ENCODE peak calls at places on chromosome 13, in seven cellular contexts. S is IMR-90; G is adipocyte; O is hepatocyte; E is left ventricle myocardium inferior; V is CD8-positive, alpha-beta memory T cell; C is uterus. U is an unnamed sample.
A peak's percentile ranks its signal among the peaks of the same experiment; 100 is the strongest.

GRCh38 chr13:21326155-21327030 is 132.7 kb downstream of the ZDHHC20 start:
- DNase-seq in C (peak; percentile 19), V (peak; percentile 18), E (no peak), G (peak; percentile 88), S (peak; percentile 46), O (peak; percentile 61), U (peak; percentile 37)

GRCh38 chr13:102293723-102294122 is 108.1 kb downstream of the FGF14 start:
- DNase-seq in S (no peak), O (no peak), C (no peak), E (no peak), G (no peak), V (no peak), U (no peak)

GRCh38 chr13:96898855-96899254 is 95.4 kb downstream of the OXGR1 start:
- DNase-seq in V (no peak), S (no peak), E (no peak), G (peak; percentile 19), C (no peak), O (no peak), U (no peak)

GRCh38 chr13:49097374-49097773 is 121.7 kb downstream of the FNDC3A start:
- DNase-seq in C (no peak), G (peak; percentile 78), S (peak; percentile 85), O (no peak), E (no peak), V (no peak), U (no peak)

GRCh38 chr13:49859568-49859967 is 67.1 kb upstream of the KPNA3 start:
- DNase-seq in G (peak; percentile 86), C (no peak), V (no peak), O (peak; percentile 34), E (no peak), S (peak; percentile 92), U (peak; percentile 76)

GRCh38 chr13:109145631-109146030 is 516.2 kb downstream of the MYO16 start:
- DNase-seq in V (no peak), C (no peak), S (peak; percentile 72), E (no peak), G (peak; percentile 91), O (peak; percentile 81), U (peak; percentile 96)

GRCh38 chr13:51944428-51944827 is 66.8 kb downstream of the ATP7B start:
- DNase-seq in O (no peak), V (no peak), G (no peak), C (no peak), S (no peak), E (no peak), U (no peak)

GRCh38 chr13:27353166-27353583 is 71.2 kb upstream of the GTF3A start:
- DNase-seq in E (no peak), V (no peak), S (peak; percentile 88), C (no peak), G (no peak), O (peak; percentile 57), U (no peak)

GRCh38 chr13:30904043-30904442 is 2.0 kb upstream of the MEDAG start:
- DNase-seq in S (peak; percentile 52), G (no peak), E (no peak), V (no peak), O (no peak), C (no peak), U (no peak)

GRCh38 chr13:48281556-48281955 is 22.0 kb upstream of the RB1 start:
- DNase-seq in S (no peak), E (no peak), C (no peak), G (no peak), V (no peak), O (no peak), U (no peak)

GRCh38 chr13:112664501-112665203 is 25.2 kb upstream of the ATP11A start:
- DNase-seq in V (no peak), G (no peak), O (no peak), E (no peak), S (peak; percentile 47), C (no peak), U (no peak)

GRCh38 chr13:31775686-31776085 is 36.4 kb downstream of the RXFP2 start:
- DNase-seq in E (peak; percentile 58), C (peak; percentile 43), O (no peak), S (no peak), G (no peak), V (no peak), U (no peak)

GRCh38 chr13:66339214-66339613 is 890.9 kb downstream of the PCDH9 start:
- DNase-seq in V (no peak), S (no peak), E (no peak), C (no peak), O (no peak), G (no peak), U (no peak)

GRCh38 chr13:83365723-83366122 is 516.6 kb downstream of the SLITRK1 start:
- DNase-seq in C (no peak), O (no peak), E (no peak), S (no peak), G (no peak), V (no peak), U (no peak)

GRCh38 chr13:32783067-32783466 is 196.8 kb downstream of the PDS5B start:
- DNase-seq in O (no peak), E (no peak), G (no peak), S (peak; percentile 67), C (no peak), V (peak; percentile 17), U (no peak)

GRCh38 chr13:113589251-113589960 is 4.9 kb downstream of the TFDP1 start:
- DNase-seq in E (peak; percentile 55), O (no peak), S (no peak), G (no peak), V (no peak), C (peak; percentile 4), U (peak; percentile 56)

GRCh38 chr13:20049558-20050473 is 91.3 kb downstream of the ZMYM2 start:
- DNase-seq in O (no peak), V (no peak), E (no peak), C (no peak), S (no peak), G (no peak), U (no peak)

GRCh38 chr13:51726446-51727185 is 77.3 kb downstream of the DHRS12 start:
- DNase-seq in O (no peak), C (no peak), S (peak; percentile 90), E (no peak), V (no peak), G (peak; percentile 92), U (no peak)

GRCh38 chr13:69108486-69108885 is 999.1 kb upstream of the ATXN8OS start:
- DNase-seq in C (no peak), G (no peak), S (no peak), O (no peak), E (no peak), V (no peak), U (no peak)

GRCh38 chr13:33260168-33261098 is 25.1 kb downstream of the STARD13 start:
- DNase-seq in S (peak; percentile 70), C (no peak), V (no peak), O (peak; percentile 37), G (no peak), E (no peak), U (peak; percentile 56)

GRCh38 chr13:114258589-114258988 is 22.8 kb upstream of the UPF3A start:
- DNase-seq in S (no peak), O (no peak), G (no peak), E (no peak), C (no peak), V (no peak), U (no peak)

GRCh38 chr13:30179547-30180256 is 127.6 kb downstream of the KATNAL1 start:
- DNase-seq in G (no peak), S (no peak), V (no peak), E (no peak), O (no peak), C (no peak), U (no peak)

GRCh38 chr13:110410906-110411305 is 103.8 kb downstream of the COL4A2 start:
- DNase-seq in O (no peak), G (no peak), E (no peak), S (no peak), V (no peak), C (no peak), U (no peak)

GRCh38 chr13:21032656-21033055 is 28.7 kb downstream of the LATS2 start:
- DNase-seq in E (no peak), O (no peak), S (no peak), V (no peak), G (no peak), C (no peak), U (no peak)

GRCh38 chr13:34750078-34750703 is 191.9 kb upstream of the NBEA start:
- DNase-seq in O (peak; percentile 31), S (no peak), V (no peak), E (peak; percentile 23), G (peak; percentile 47), C (peak; percentile 69), U (no peak)

GRCh38 chr13:91358384-91358776 is 10.9 kb downstream of the MIR17HG start:
- DNase-seq in V (no peak), E (no peak), G (no peak), C (no peak), O (no peak), S (no peak), U (no peak)

GRCh38 chr13:40983725-40984669 is 35.1 kb downstream of the ELF1 start:
- DNase-seq in E (no peak), V (no peak), S (no peak), C (no peak), O (no peak), G (no peak), U (no peak)
- H3K4me3 ChIP-seq in E (peak overlapping the region; percentile 58), V (peak overlapping the region; percentile 63), S (no peak overlapping the region), C (no peak overlapping the region), O (no peak overlapping the region), G (peak overlapping the region; percentile 58), U (peak overlapping the region; percentile 3)

DNA sequence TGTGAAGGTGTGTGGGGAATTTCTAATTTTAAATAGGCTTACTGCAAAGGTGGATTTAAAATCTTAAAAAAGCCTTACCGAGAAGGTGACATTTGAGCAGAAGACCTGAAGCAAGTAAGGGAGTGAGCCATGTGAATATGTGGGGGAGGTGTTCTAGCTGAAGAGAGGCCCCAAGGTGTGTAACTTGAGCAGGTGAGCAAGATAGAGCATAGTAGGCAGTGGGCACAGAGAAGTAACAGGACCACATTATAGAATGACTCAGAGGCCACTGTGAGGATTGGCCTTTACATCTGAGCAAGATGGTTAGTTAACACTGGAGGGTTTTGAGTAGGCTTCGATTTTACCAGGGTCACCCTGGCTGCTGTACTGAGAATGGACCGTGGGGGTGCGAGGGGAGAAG is 22.6 kb downstream of the TM9SF2 start:
- DNase-seq in V (no peak), G (no peak), S (no peak), C (no peak), E (no peak), O (no peak), U (no peak)
- H3K36me3 ChIP-seq in V (peaks cover 32% of the 10 kb centered on the region), G (peaks cover 66% of the 10 kb centered on the region), S (peaks cover 25% of the 10 kb centered on the region), C (no peaks in the 10 kb centered on the region), E (peaks cover 70% of the 10 kb centered on the region), O (peaks cover 3% of the 10 kb centered on the region), U (peaks cover 95% of the 10 kb centered on the region)

GRCh38 chr13:22761709-22762108 is 419.1 kb upstream of the SGCG start:
- DNase-seq in S (no peak), V (no peak), O (no peak), C (no peak), G (no peak), E (no peak), U (no peak)
- H3K4me3 ChIP-seq in S (no peak overlapping the region), V (no peak overlapping the region), O (no peak overlapping the region), C (no peak overlapping the region), G (no peak overlapping the region), E (no peak overlapping the region), U (no peak overlapping the region)

GRCh38 chr13:78631077-78631476 is 27.7 kb upstream of the POU4F1 start:
- DNase-seq in C (no peak), S (no peak), O (peak; percentile 19), V (no peak), E (no peak), G (no peak), U (no peak)
- H3K36me3 ChIP-seq in C (no peaks in the 10 kb centered on the region), S (peaks cover 6% of the 10 kb centered on the region), O (no peaks in the 10 kb centered on the region), V (peaks cover 23% of the 10 kb centered on the region), E (peaks cover 67% of the 10 kb centered on the region), G (peaks cover 55% of the 10 kb centered on the region), U (peaks cover 30% of the 10 kb centered on the region)

U was measured in SJSA1.